ENCODE peak calls at places on chromosomes 16 and 17, in seven cellular contexts. K is tibial artery, B is stomach, M is prostate gland, I is pancreas, A is heart right ventricle, C is GM10248. H is an unnamed sample.

GRCh38 chr16:12532871-12533610 is 270.6 kb downstream of the CPPED1 start:
- DNase-seq in I (no peak), A (no peak), K (no peak), B (no peak), C (no peak), M (no peak), H (peak)

GRCh38 chr17:77400445-77400870 is 259.7 kb downstream of the SEC14L1 start:
- DNase-seq in A (peak), M (no peak), C (peak), B (peak), K (no peak), I (no peak), H (peak)

GRCh38 chr17:74960739-74961342 is 11.7 kb downstream of the HID1 start:
- DNase-seq in M (no peak), I (no peak), C (peak), A (no peak), B (peak), K (no peak), H (no peak)

GRCh38 chr17:72376486-72377345 is 255.9 kb downstream of the SOX9 start:
- DNase-seq in A (no peak), K (no peak), I (no peak), C (no peak), M (no peak), B (no peak), H (no peak)

GRCh38 chr17:81004336-81005015 is 12.8 kb downstream of the CHMP6 start:
- DNase-seq in A (no peak), I (no peak), B (no peak), K (no peak), C (no peak), M (no peak), H (no peak)

GRCh38 chr16:3646348-3646920 is 8.1 kb upstream of the DNASE1 start:
- DNase-seq in K (no peak), M (peak), B (peak), A (no peak), C (peak), I (peak), H (no peak)

GRCh38 chr17:21001111-21001812 is 41.5 kb downstream of the USP22 start:
- DNase-seq in M (no peak), A (no peak), K (no peak), C (no peak), B (no peak), I (no peak), H (no peak)

GRCh38 chr16:20424129-20424866 is 15.0 kb downstream of the ACSM5 start:
- DNase-seq in C (no peak), M (no peak), K (no peak), I (no peak), B (no peak), A (no peak), H (no peak)

GRCh38 chr16:71840052-71840451 is 5.7 kb upstream of the ATXN1L start:
- DNase-seq in C (no peak), K (no peak), A (no peak), I (no peak), B (no peak), M (no peak), H (no peak)

GRCh38 chr17:80870401-80870800 is 121.2 kb upstream of the CHMP6 start:
- DNase-seq in M (no peak), B (no peak), C (no peak), A (no peak), K (no peak), I (no peak), H (no peak)

GRCh38 chr16:15055141-15056053 is 477 bp downstream of the NTAN1 start:
- DNase-seq in K (peak), C (no peak), A (peak), M (no peak), B (no peak), I (peak), H (no peak)

GRCh38 chr17:79420318-79421243 is 190.3 kb downstream of the RBFOX3 start:
- DNase-seq in K (no peak), M (no peak), C (peak), B (no peak), A (no peak), I (no peak), H (no peak)

GRCh38 chr17:20206068-20206467 is 196.9 kb downstream of the SPECC1 start:
- DNase-seq in M (peak), A (no peak), C (no peak), I (peak), K (no peak), B (no peak), H (no peak)

GRCh38 chr17:80925668-80926067 is 66.0 kb upstream of the CHMP6 start:
- DNase-seq in I (no peak), C (no peak), A (no peak), K (no peak), M (no peak), B (no peak), H (no peak)

GRCh38 chr16:80683646-80684045 is 120.8 kb downstream of the CDYL2 start:
- DNase-seq in M (peak), C (no peak), A (no peak), K (no peak), I (no peak), B (no peak), H (no peak)

GRCh38 chr16:85192736-85193493 is 80.6 kb upstream of the CIBAR2 start:
- DNase-seq in B (no peak), C (no peak), A (no peak), I (no peak), M (no peak), K (no peak), H (no peak)

GRCh38 chr16:9778879-9779278 is 403.3 kb downstream of the GRIN2A start:
- DNase-seq in M (no peak), I (no peak), B (no peak), C (no peak), K (no peak), A (no peak), H (no peak)

GRCh38 chr16:22141746-22142145 is 20.6 kb upstream of the SDR42E2 start:
- DNase-seq in K (no peak), M (no peak), B (no peak), I (no peak), A (no peak), C (no peak), H (no peak)
- TF ChIP-seq CTCF in K (no peak), M (no peak), B (no peak), I (no peak), A (no peak), C (peak), H (no peak)

GRCh38 chr17:42456223-42457106 is 2.2 kb upstream of the ATP6V0A1 start:
- DNase-seq in A (no peak), B (no peak), C (peak), M (no peak), K (no peak), I (no peak), H (no peak)
- TF ChIP-seq CTCF in A (no peak), B (no peak), C (no peak), M (no peak), K (no peak), I (no peak), H (no peak)

DNA sequence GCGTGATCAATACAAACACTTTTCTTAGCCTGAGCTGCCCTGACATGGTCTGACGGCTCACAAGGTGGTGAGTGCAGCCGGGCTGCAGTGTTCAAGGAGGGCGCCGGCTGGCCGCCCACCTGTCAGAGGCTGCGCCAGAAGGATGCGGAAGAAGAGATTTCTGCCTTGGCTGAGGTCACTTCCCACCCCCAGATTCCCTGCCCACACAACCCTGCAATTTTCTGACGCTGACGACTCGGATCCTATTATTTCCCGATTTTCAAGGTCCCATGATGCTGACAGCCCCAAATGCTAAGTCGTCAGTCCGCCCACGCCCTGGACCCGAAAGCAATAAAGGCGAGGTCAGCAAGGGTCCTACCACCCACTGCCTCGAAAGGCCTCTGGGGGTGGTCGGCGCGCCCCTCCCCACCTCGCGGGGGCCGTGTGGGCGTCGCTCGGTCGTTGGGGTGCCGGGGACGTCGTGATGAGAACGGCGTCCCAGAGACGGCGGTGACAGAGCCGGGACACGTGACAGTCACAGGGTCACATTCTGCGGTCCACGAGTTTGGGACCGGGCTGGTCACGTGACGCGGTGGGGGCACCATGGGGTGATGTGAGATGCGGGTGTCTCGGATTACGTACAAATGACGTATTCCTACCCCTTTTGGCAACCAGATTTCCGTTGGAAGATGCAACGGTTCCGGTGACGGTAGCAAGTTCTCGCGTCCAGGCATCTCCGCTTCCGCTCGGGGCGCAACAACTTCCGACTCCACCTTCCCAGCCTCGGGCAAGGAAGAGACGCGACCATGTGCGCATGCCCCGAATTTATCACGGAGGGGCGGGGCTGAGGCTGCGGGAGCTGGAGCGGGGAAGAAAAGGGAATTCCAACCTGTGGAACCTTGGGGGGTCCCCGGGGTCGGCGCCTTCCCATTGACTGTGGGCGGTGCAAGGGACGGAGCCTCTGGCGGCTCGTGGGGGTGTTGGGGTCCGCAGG is at the start of gene STX4:
- DNase-seq in K (peak), I (peak), C (peak), A (peak), M (peak), B (peak), H (peak)
- TF ChIP-seq CTCF in K (peak), I (no peak), C (no peak), A (peak), M (no peak), B (no peak), H (no peak)

GRCh38 chr16:57146735-57147134 is 39.1 kb downstream of the PSME3IP1 start:
- DNase-seq in M (no peak), B (no peak), A (no peak), C (no peak), I (no peak), K (no peak), H (no peak)
- TF ChIP-seq CTCF in M (no peak), B (no peak), A (no peak), C (no peak), I (no peak), K (no peak), H (no peak)

DNA sequence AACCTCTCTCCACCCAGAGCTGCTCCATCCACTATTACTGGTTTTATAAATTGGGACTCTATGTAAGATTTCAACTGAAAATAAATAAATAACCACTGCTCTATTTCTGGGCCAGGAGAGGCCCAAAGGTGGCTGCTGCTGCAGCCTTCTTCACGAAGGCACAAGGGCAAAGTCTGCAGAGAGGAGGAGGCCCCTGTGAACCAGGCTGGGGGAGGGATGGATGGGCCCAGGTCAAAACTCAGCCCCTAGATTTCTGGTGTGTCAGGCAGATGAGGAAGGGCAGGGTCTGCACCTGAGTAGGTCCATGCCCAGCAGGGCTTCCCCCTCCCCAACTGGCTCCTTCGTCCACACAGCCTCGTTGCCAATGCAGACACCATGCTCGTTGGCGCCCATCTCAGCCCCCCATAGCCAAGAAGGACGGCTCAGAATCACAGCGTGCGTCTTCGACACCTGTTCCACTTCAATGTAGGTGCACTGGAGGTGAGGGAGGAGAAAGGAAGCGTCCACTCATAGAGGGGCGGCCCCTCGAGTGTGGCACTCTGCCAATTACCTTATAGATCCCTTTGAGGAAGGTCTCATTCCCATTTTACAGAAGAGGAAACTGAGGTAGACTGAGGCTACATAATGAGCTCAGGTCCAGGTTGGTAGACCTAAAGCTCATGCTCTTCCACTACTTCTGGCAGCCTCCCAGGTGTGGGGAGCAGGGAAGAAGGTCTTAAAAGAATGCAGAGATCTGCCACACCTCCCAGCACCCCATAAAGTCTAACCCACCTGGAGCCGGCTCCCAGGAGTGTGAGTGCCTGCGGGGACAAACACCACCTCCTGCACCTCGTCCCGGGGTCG is 953 bp downstream of the SCRN2 start:
- DNase-seq in B (no peak), I (no peak), A (no peak), M (peak), C (no peak), K (no peak), H (no peak)
- TF ChIP-seq CTCF in B (no peak), I (no peak), A (no peak), M (no peak), C (no peak), K (no peak), H (no peak)

GRCh38 chr17:4161179-4161559 is 18.2 kb downstream of the CYB5D2 start:
- DNase-seq in B (peak), A (no peak), C (no peak), I (no peak), K (no peak), M (peak), H (no peak)
- TF ChIP-seq CTCF in B (no peak), A (no peak), C (no peak), I (no peak), K (peak), M (peak), H (no peak)

GRCh38 chr17:28972437-28972836 is 21.1 kb upstream of the PHF12 start:
- DNase-seq in B (no peak), M (no peak), K (no peak), I (no peak), C (no peak), A (no peak), H (no peak)

GRCh38 chr17:28974451-28974850 is 23.1 kb upstream of the PHF12 start:
- DNase-seq in A (peak), M (no peak), B (no peak), I (no peak), C (no peak), K (no peak), H (no peak)

GRCh38 chr17:28975634-28976033 is 24.3 kb upstream of the PHF12 start:
- DNase-seq in I (no peak), A (no peak), B (no peak), C (no peak), K (no peak), M (no peak), H (no peak)

GRCh38 chr17:28975031-28975430 is 23.7 kb upstream of the PHF12 start:
- DNase-seq in M (no peak), C (no peak), A (no peak), B (no peak), I (no peak), K (no peak), H (no peak)

DNA sequence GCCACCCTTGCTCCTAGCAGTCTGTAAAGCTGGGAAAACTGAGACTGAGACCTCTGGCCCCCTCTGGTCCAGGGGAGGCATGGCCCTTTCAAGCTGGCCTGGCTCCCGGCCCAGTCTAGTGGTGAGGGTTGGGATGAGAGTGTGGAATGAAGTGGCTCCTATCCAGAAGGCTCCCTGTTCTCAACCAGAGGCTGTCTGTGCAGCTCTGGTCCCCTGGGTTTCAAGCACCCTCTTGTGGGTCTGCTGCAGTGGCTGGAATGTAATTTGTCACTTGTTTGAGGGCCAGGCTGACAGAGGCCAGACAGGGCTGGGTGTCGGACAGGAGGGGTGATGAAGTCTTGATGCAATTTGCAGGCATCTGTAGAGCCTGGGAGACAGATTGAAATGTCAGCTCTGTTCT is 22.1 kb upstream of the PHF12 start:
- DNase-seq in B (no peak), A (peak), I (no peak), K (no peak), M (no peak), C (no peak), H (no peak)
- TF ChIP-seq CTCF in B (no peak), A (peak), I (no peak), K (no peak), M (no peak), C (no peak), H (no peak)

DNA sequence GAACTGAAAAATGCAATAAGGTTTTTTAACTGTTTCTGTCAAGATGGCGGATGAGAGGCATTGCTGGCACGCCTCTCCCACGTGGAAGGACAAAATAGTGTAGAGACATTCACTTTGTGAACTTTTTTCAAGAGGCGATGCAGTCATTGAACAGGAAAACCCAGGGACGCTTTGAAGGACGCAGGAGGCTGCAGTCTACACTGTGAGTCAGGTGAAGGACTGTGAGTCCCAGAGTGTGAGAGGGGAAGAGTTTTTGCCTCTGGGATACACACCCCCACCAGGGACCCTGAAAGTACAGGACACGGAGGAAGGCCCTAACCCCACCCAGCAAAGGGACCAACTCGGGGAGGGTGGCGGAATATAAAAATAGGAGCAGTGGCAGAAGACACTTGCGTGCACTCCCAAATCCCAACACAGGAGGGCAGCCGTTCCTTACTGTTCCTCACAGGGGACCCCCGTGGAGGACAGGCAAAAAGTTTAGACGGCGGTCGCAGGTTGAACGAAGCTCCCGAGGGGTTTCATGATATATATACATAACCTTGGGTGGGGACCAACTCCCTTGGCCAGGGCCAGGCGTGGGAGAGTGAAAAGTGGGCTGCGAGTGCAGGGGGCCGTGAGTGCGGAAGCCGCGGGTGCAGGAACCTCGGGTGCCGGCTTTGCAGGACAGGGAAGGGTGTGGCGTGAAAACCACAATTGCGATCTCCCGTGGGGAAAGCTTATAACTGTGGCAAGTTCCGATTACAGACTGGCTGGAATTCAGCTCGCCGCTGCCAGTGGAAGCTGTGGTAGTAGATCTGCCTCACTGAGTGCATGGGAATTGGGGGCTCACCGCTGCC is 82.0 kb upstream of the ALOX12 start:
- DNase-seq in M (peak), K (peak), I (peak), C (peak), A (peak), B (peak), H (peak)
- TF ChIP-seq CTCF in M (peak), K (peak), I (peak), C (peak), A (peak), B (peak), H (peak)

DNA sequence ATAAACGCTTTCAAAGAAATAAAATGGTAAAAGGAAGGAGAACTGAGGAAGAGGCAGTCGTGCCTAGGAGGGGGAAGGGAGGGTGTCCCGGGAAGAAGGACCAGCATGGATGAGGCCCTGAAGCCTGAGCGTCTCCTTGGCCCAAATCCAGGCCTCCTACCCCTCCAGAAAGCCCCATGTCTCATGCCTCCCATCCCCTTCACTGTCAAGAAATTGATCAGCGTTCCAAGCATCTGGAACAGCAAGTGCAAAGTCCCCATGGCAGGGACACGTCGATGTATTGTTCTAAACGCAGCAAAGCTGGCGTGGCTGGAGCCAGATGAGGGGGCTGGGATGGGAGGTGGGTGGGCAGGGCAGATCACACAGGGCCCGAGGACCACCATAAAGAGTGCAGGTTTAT is 22.6 kb downstream of the SEC14L5 start:
- DNase-seq in I (no peak), A (no peak), K (no peak), M (no peak), C (no peak), B (no peak), H (no peak)
- TF ChIP-seq CTCF in I (no peak), A (no peak), K (no peak), M (no peak), C (no peak), B (no peak), H (no peak)